ENCODE peak calls at places on chromosomes 11 and 22, in four cellular contexts. One of them, this sample, is unnamed.

GRCh38 chr22:44395116-44396005 is 82.6 kb upstream of the SHISAL1 start:
- DNase-seq in body of pancreas: no peak
- DNase-seq in CD8-positive, alpha-beta T cell: no peak
- DNase-seq in lower lobe of right lung: peak
- DNase-seq in this sample: no peak

GRCh38 chr11:115552151-115552550 is 47.9 kb upstream of the CADM1 start:
- DNase-seq in body of pancreas: no peak
- DNase-seq in CD8-positive, alpha-beta T cell: no peak
- DNase-seq in lower lobe of right lung: no peak
- DNase-seq in this sample: no peak

GRCh38 chr11:110182886-110183285 is 89.7 kb downstream of the ZC3H12C start:
- DNase-seq in CD8-positive, alpha-beta T cell: no peak
- DNase-seq in body of pancreas: no peak
- DNase-seq in lower lobe of right lung: no peak
- DNase-seq in this sample: no peak

GRCh38 chr22:50676211-50676636 is 3.6 kb downstream of the SHANK3 start:
- DNase-seq in body of pancreas: no peak
- DNase-seq in CD8-positive, alpha-beta T cell: no peak
- DNase-seq in lower lobe of right lung: no peak
- DNase-seq in this sample: no peak

GRCh38 chr11:114147389-114148382 is 88.2 kb downstream of the ZBTB16 start:
- DNase-seq in lower lobe of right lung: no peak
- DNase-seq in body of pancreas: no peak
- DNase-seq in CD8-positive, alpha-beta T cell: no peak
- DNase-seq in this sample: no peak

GRCh38 chr11:96159968-96160367 is 183.0 kb downstream of the MAML2 start:
- DNase-seq in body of pancreas: no peak
- DNase-seq in lower lobe of right lung: no peak
- DNase-seq in CD8-positive, alpha-beta T cell: no peak
- DNase-seq in this sample: no peak

GRCh38 chr11:133964946-133965632 is 8.3 kb upstream of the IGSF9B start:
- DNase-seq in body of pancreas: no peak
- DNase-seq in lower lobe of right lung: no peak
- DNase-seq in CD8-positive, alpha-beta T cell: no peak
- DNase-seq in this sample: no peak

GRCh38 chr22:40637181-40638150 is 947 bp upstream of the MRTFA start:
- DNase-seq in body of pancreas: peak
- DNase-seq in CD8-positive, alpha-beta T cell: no peak
- DNase-seq in lower lobe of right lung: peak
- DNase-seq in this sample: peak

GRCh38 chr22:39128508-39128907 is 24.0 kb downstream of the CBX7 start:
- DNase-seq in CD8-positive, alpha-beta T cell: no peak
- DNase-seq in body of pancreas: no peak
- DNase-seq in lower lobe of right lung: no peak
- DNase-seq in this sample: no peak

GRCh38 chr11:75270896-75271415 is 30.4 kb downstream of the TPBGL start:
- DNase-seq in CD8-positive, alpha-beta T cell: no peak
- DNase-seq in body of pancreas: no peak
- DNase-seq in lower lobe of right lung: no peak
- DNase-seq in this sample: peak

GRCh38 chr11:75841739-75842138 is 26.7 kb downstream of the UVRAG start:
- DNase-seq in CD8-positive, alpha-beta T cell: no peak
- DNase-seq in lower lobe of right lung: no peak
- DNase-seq in body of pancreas: no peak
- DNase-seq in this sample: no peak

GRCh38 chr11:10514210-10514609 is 26.8 kb downstream of the RNF141 start:
- DNase-seq in body of pancreas: no peak
- DNase-seq in lower lobe of right lung: no peak
- DNase-seq in CD8-positive, alpha-beta T cell: no peak
- DNase-seq in this sample: no peak

GRCh38 chr11:117385471-117385870 is 57.8 kb downstream of the CEP164 start:
- DNase-seq in CD8-positive, alpha-beta T cell: no peak
- DNase-seq in body of pancreas: no peak
- DNase-seq in lower lobe of right lung: no peak
- DNase-seq in this sample: no peak

GRCh38 chr22:42855211-42855610 is 1.9 kb downstream of the ARFGAP3 start:
- DNase-seq in CD8-positive, alpha-beta T cell: no peak
- DNase-seq in lower lobe of right lung: no peak
- DNase-seq in body of pancreas: no peak
- DNase-seq in this sample: no peak
- H3K4me3 ChIP-seq in CD8-positive, alpha-beta T cell: no peak
- H3K4me3 ChIP-seq in lower lobe of right lung: peak
- H3K4me3 ChIP-seq in body of pancreas: no peak
- H3K4me3 ChIP-seq in this sample: no peak

GRCh38 chr11:99505831-99506230 is 485.1 kb downstream of the CNTN5 start:
- DNase-seq in body of pancreas: no peak
- DNase-seq in CD8-positive, alpha-beta T cell: no peak
- DNase-seq in lower lobe of right lung: no peak
- DNase-seq in this sample: no peak
- TF ChIP-seq CTCF in body of pancreas: no peak
- TF ChIP-seq CTCF in CD8-positive, alpha-beta T cell: no peak
- TF ChIP-seq CTCF in lower lobe of right lung: no peak
- TF ChIP-seq CTCF in this sample: no peak

DNA sequence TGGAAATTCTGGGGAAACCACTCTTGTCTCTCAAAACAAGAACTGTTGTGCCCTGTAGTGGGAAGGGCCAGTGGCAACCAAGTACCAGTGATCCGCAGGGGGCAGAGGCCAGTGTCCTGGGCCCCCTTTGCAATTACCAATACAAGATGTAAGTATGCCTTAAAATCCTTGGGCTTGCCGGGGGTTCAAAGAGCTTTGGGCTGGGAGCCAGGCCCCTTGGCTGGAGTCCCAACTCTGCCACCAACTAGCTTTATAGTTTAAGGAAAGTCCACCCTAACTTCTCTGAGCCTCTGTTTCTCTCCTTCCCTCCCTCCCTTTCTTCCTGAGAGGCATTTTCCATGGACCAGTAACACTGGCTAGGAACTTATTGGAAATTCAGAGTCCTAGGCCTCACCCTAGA is 15.5 kb downstream of the CLMP start:
- DNase-seq in lower lobe of right lung: no peak
- DNase-seq in CD8-positive, alpha-beta T cell: no peak
- DNase-seq in body of pancreas: no peak
- DNase-seq in this sample: no peak
- H3K4me3 ChIP-seq in lower lobe of right lung: no peak
- H3K4me3 ChIP-seq in CD8-positive, alpha-beta T cell: no peak
- H3K4me3 ChIP-seq in body of pancreas: no peak
- H3K4me3 ChIP-seq in this sample: no peak

GRCh38 chr11:77557553-77557952 is 32.2 kb upstream of the AQP11 start:
- DNase-seq in body of pancreas: no peak
- DNase-seq in CD8-positive, alpha-beta T cell: no peak
- DNase-seq in lower lobe of right lung: no peak
- DNase-seq in this sample: peak
- TF ChIP-seq CTCF in body of pancreas: no peak
- TF ChIP-seq CTCF in CD8-positive, alpha-beta T cell: no peak
- TF ChIP-seq CTCF in lower lobe of right lung: no peak
- TF ChIP-seq CTCF in this sample: peak

GRCh38 chr11:84580338-84580737 is 1046.8 kb downstream of the DLG2 start:
- DNase-seq in body of pancreas: no peak
- DNase-seq in CD8-positive, alpha-beta T cell: no peak
- DNase-seq in lower lobe of right lung: no peak
- DNase-seq in this sample: no peak
- H3K4me3 ChIP-seq in body of pancreas: no peak
- H3K4me3 ChIP-seq in CD8-positive, alpha-beta T cell: no peak
- H3K4me3 ChIP-seq in lower lobe of right lung: no peak
- H3K4me3 ChIP-seq in this sample: no peak

GRCh38 chr22:20026996-20027601 is 6.2 kb downstream of the TANGO2 start:
- DNase-seq in CD8-positive, alpha-beta T cell: no peak
- DNase-seq in lower lobe of right lung: no peak
- DNase-seq in body of pancreas: no peak
- DNase-seq in this sample: no peak

GRCh38 chr22:20029550-20030225 is 8.8 kb downstream of the TANGO2 start:
- DNase-seq in CD8-positive, alpha-beta T cell: no peak
- DNase-seq in body of pancreas: no peak
- DNase-seq in lower lobe of right lung: no peak
- DNase-seq in this sample: no peak

GRCh38 chr22:20026204-20026908 is 5.4 kb downstream of the TANGO2 start:
- DNase-seq in body of pancreas: no peak
- DNase-seq in CD8-positive, alpha-beta T cell: no peak
- DNase-seq in lower lobe of right lung: no peak
- DNase-seq in this sample: no peak

GRCh38 chr22:20028855-20029549 is 8.1 kb downstream of the TANGO2 start:
- DNase-seq in lower lobe of right lung: no peak
- DNase-seq in CD8-positive, alpha-beta T cell: no peak
- DNase-seq in body of pancreas: no peak
- DNase-seq in this sample: no peak

DNA sequence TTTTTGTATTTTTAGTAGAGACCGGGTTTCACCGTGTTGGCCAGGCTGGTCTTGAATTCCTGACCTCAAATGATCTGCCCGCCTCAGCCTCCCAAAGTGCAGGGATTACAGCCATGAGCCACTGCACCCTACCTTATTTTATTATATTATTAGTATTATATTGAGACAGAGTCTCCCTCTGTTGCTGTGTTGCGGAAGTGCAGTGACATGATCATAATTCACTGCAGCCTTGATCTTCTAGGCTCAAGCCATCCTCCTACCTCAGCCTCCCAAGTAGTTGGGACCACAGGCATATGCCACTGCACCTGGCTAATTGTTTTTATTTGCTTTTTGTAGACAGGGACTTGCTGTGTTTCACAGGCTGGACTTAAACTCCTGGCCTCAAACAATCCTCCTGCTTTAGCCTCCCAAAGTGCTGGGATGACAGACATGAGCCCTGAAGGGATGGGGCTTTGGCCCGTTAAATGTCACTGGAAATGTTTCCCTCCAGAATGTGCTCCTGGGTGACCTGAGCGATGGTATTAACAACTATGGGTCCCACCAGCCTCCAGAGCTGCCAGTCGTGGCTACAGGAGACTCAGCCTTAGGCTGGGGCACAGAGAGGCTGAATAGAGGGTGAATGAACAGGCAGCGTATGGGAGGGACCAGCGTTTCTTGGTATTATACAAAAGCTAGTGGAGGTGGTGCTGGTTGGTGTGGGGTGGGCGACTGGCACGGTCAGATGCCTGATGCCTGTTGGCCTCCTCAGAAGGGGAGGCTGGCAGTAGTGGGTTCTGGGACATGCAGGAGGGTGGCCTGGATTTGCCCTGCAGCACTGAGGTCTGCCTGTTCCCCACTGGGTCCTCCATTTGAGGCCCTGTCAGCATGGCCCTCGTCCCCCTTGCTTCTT is 7.3 kb downstream of the TANGO2 start:
- DNase-seq in CD8-positive, alpha-beta T cell: no peak
- DNase-seq in body of pancreas: no peak
- DNase-seq in lower lobe of right lung: no peak
- DNase-seq in this sample: peak
- TF ChIP-seq CTCF in CD8-positive, alpha-beta T cell: no peak
- TF ChIP-seq CTCF in body of pancreas: no peak
- TF ChIP-seq CTCF in lower lobe of right lung: peak
- TF ChIP-seq CTCF in this sample: peak

DNA sequence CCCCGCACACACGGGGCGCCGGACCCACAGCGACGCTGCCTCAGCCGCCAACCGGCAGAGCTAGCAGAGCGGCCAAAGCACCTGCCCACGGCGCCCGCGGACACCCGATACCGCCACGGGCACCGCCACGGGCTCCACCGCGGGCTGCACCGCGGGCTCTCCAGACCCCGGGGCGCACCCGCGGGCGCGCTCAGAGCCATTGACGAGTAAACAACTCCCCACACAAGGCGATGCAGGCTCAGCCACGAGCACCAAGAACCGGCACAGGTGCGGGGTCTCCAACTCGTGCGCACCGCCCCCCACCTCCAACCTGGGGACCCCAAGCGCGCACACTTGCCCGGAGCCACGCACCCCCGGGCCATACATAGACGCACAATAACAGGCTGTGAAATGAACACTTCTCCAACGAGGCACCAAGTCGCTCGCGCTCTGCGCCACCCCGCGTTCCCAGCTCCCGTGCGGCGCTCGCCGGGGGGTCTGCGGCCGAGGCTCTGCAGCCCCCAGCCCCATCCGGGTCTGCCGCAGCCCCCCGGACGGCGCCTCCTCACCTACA is 1.9 kb downstream of the IFITM10 start:
- DNase-seq in lower lobe of right lung: peak
- DNase-seq in body of pancreas: no peak
- DNase-seq in CD8-positive, alpha-beta T cell: no peak
- DNase-seq in this sample: no peak
- H3K4me3 ChIP-seq in lower lobe of right lung: peak
- H3K4me3 ChIP-seq in body of pancreas: no peak
- H3K4me3 ChIP-seq in CD8-positive, alpha-beta T cell: no peak
- H3K4me3 ChIP-seq in this sample: no peak

DNA sequence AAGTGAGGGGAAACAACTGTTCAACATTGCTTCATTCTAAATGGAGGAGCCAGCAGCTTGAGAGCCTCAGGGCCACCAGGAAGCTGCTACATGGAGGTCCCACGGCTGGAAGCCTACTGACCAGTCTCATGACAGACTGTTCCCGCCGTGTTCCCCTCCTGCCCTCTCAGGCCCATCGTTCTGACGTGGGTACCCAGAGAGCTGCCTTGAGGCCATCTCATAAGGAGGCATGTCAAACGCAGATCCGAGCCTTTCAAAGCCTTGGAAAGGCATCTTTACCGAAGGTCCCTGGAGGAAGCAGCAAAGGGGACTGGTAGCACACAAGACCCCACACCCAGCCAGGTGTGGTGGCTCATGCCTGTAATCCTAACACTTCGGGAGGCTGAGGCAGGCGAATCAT is 8.3 kb upstream of the ARHGEF17 start:
- DNase-seq in lower lobe of right lung: no peak
- DNase-seq in CD8-positive, alpha-beta T cell: no peak
- DNase-seq in body of pancreas: no peak
- DNase-seq in this sample: no peak
- TF ChIP-seq CTCF in lower lobe of right lung: no peak
- TF ChIP-seq CTCF in CD8-positive, alpha-beta T cell: no peak
- TF ChIP-seq CTCF in body of pancreas: no peak
- TF ChIP-seq CTCF in this sample: no peak

DNA sequence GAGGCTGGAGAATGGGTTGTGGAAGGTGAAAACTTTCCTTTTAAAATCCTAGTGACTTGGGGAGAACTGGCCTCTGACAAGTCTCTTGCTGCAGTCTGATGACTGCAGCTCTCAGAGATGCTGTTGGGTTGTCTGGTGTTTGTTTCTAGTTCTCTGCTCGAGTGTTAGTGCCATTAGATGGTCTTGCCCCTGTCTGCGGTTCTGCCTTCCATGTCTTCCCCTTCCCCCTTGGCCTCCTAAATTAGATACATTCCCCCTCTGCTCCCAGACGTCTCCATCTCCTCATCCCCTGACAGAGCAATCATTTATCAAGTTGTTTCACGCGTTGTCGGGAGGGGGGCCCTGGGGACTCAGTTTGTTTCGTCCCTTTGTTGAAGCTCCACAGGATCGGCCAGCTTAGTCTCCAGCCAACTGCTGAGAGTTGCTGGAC is 67.7 kb downstream of the CECR2 start:
- DNase-seq in lower lobe of right lung: no peak
- DNase-seq in body of pancreas: no peak
- DNase-seq in CD8-positive, alpha-beta T cell: no peak
- DNase-seq in this sample: no peak
- H3K4me3 ChIP-seq in lower lobe of right lung: no peak
- H3K4me3 ChIP-seq in body of pancreas: no peak
- H3K4me3 ChIP-seq in CD8-positive, alpha-beta T cell: no peak
- H3K4me3 ChIP-seq in this sample: no peak